ENCODE peak calls at places on chromosomes 5 and 9, in seven cellular contexts. J is activated effector memory CD4-positive, alpha-beta T cell treated with Interleukin-2 at 50 U/mL for 16 hours; V is spleen; L is Panc1; K is GF-D8; M is IMR-90; Z is breast epithelium. Y is an unnamed sample.
A peak's percentile ranks its signal among the peaks of the same experiment; 100 is the strongest.

GRCh38 chr9:134623408-134624066 is 18.1 kb upstream of the COL5A1 start:
- DNase-seq in J (no peak), V (peak; percentile 42), L (no peak), K (no peak), M (no peak), Z (peak; percentile 45), Y (no peak)

GRCh38 chr5:95646569-95647330 is at the start of gene RFESD:
- DNase-seq in J (peak; percentile 89), V (peak; percentile 100), L (peak; percentile 86), K (peak; percentile 87), M (peak; percentile 93), Z (peak; percentile 97), Y (peak; percentile 98)

GRCh38 chr9:18926513-18926912 is 106.5 kb downstream of the SAXO1 start:
- DNase-seq in J (no peak), V (no peak), L (no peak), K (no peak), M (no peak), Z (no peak), Y (no peak)

GRCh38 chr9:131610231-131610761 is 65.0 kb downstream of the PRRT1B start:
- DNase-seq in J (no peak), V (no peak), L (no peak), K (no peak), M (peak; percentile 87), Z (no peak), Y (peak; percentile 26)

GRCh38 chr9:93054758-93055704 is 3.5 kb upstream of the SUSD3 start:
- DNase-seq in J (no peak), V (no peak), L (no peak), K (no peak), M (no peak), Z (no peak), Y (no peak)

GRCh38 chr9:104869801-104870200 is 58.2 kb downstream of the ABCA1 start:
- DNase-seq in J (no peak), V (no peak), L (no peak), K (no peak), M (peak; percentile 26), Z (no peak), Y (peak; percentile 26)

GRCh38 chr5:72531496-72532190 is 24.4 kb upstream of the ZNF366 start:
- DNase-seq in J (no peak), V (no peak), L (no peak), K (no peak), M (no peak), Z (no peak), Y (no peak)

GRCh38 chr9:15400281-15400941 is 22.3 kb upstream of the SNAPC3 start:
- DNase-seq in J (no peak), V (no peak), L (no peak), K (no peak), M (peak; percentile 56), Z (no peak), Y (no peak)

GRCh38 chr9:95313010-95313498 is 4.5 kb downstream of the FANCC start:
- DNase-seq in J (no peak), V (peak; percentile 76), L (no peak), K (peak; percentile 33), M (peak; percentile 55), Z (peak; percentile 56), Y (peak; percentile 71)

GRCh38 chr9:22645893-22646292 is 199.3 kb downstream of the DMRTA1 start:
- DNase-seq in J (no peak), V (no peak), L (no peak), K (no peak), M (peak; percentile 16), Z (no peak), Y (no peak)

GRCh38 chr9:92980085-92980745 is 32.9 kb downstream of the FGD3 start:
- DNase-seq in J (no peak), V (no peak), L (no peak), K (no peak), M (no peak), Z (no peak), Y (no peak)

GRCh38 chr9:7336356-7337075 is 463.1 kb downstream of the DMAC1 start:
- DNase-seq in J (no peak), V (no peak), L (no peak), K (no peak), M (peak; percentile 60), Z (no peak), Y (no peak)

GRCh38 chr5:35659556-35659955 is 41.9 kb downstream of the SPEF2 start:
- DNase-seq in J (no peak), V (no peak), L (no peak), K (no peak), M (no peak), Z (no peak), Y (no peak)

GRCh38 chr9:72384710-72385475 is 19.9 kb upstream of the ZFAND5 start:
- DNase-seq in J (no peak), V (no peak), L (no peak), K (no peak), M (peak; percentile 37), Z (no peak), Y (no peak)

GRCh38 chr5:133091034-133091433 is 39.2 kb downstream of the HSPA4 start:
- DNase-seq in J (no peak), V (no peak), L (no peak), K (no peak), M (no peak), Z (no peak), Y (no peak)

GRCh38 chr9:86639899-86640379 is 285.7 kb upstream of the TUT7 start:
- DNase-seq in J (no peak), V (no peak), L (no peak), K (no peak), M (no peak), Z (no peak), Y (peak; percentile 30)

GRCh38 chr5:150209020-150209635 is 19.3 kb downstream of the SLC6A7 start:
- DNase-seq in J (no peak), V (no peak), L (no peak), K (no peak), M (peak; percentile 76), Z (no peak), Y (peak; percentile 90)

GRCh38 chr9:4030751-4031150 is 269.1 kb downstream of the GLIS3 start:
- DNase-seq in J (no peak), V (no peak), L (no peak), K (no peak), M (no peak), Z (no peak), Y (no peak)